ENCODE peak calls at places on chromosome 10, in ten cellular contexts. H is HL-60, C is RWPE1, D is brain microvascular endothelial cell, V is colonic mucosa, F is progenitor cell of endocrine pancreas, Q is Peyer's patch, B is thoracic aorta, A is tibial artery, E is fibroblast of mammary gland. X is an unnamed sample.

GRCh38 chr10:93436577-93436976 is 45.6 kb downstream of the MYOF start:
- DNase-seq in H (no peak), C (no peak), D (peak; percentile 94), V (no peak), F (no peak), Q (no peak), B (peak; percentile 56), A (peak; percentile 82), E (peak; percentile 98), X (no peak)

GRCh38 chr10:17742918-17743317 is 9.1 kb upstream of the TMEM236 start:
- DNase-seq in H (no peak), C (peak; percentile 44), D (peak; percentile 49), V (peak; percentile 74), F (peak; percentile 27), Q (peak; percentile 83), B (no peak), A (peak; percentile 56), E (peak; percentile 70), X (peak; percentile 44)

GRCh38 chr10:47368431-47369180 is 15.5 kb downstream of the ZNF488 start:
- DNase-seq in H (no peak), C (no peak), D (no peak), V (no peak), F (no peak), Q (peak; percentile 41), B (no peak), A (peak; percentile 17), E (no peak), X (no peak)

GRCh38 chr10:24382596-24382978 is 173.6 kb downstream of the KIAA1217 start:
- DNase-seq in H (no peak), C (no peak), D (peak; percentile 16), V (no peak), F (no peak), Q (no peak), B (no peak), A (no peak), E (no peak), X (no peak)

GRCh38 chr10:117818696-117819095 is 228.0 kb downstream of the RAB11FIP2 start:
- DNase-seq in H (no peak), C (peak; percentile 28), D (no peak), V (no peak), F (no peak), Q (no peak), B (no peak), A (no peak), E (no peak), X (no peak)

GRCh38 chr10:73589538-73590126 is 1.5 kb downstream of the USP54 start:
- DNase-seq in H (no peak), C (no peak), D (peak; percentile 81), V (no peak), F (no peak), Q (no peak), B (no peak), A (no peak), E (no peak), X (no peak)

GRCh38 chr10:103676058-103676785 is 179.2 kb downstream of the SH3PXD2A start:
- DNase-seq in H (no peak), C (peak; percentile 96), D (peak; percentile 17), V (no peak), F (no peak), Q (peak; percentile 71), B (no peak), A (peak; percentile 84), E (peak; percentile 80), X (no peak)

GRCh38 chr10:15642095-15642494 is 77.6 kb downstream of the ITGA8 start:
- DNase-seq in H (no peak), C (no peak), D (peak; percentile 13), V (no peak), F (no peak), Q (no peak), B (no peak), A (no peak), E (peak; percentile 73), X (no peak)

DNA sequence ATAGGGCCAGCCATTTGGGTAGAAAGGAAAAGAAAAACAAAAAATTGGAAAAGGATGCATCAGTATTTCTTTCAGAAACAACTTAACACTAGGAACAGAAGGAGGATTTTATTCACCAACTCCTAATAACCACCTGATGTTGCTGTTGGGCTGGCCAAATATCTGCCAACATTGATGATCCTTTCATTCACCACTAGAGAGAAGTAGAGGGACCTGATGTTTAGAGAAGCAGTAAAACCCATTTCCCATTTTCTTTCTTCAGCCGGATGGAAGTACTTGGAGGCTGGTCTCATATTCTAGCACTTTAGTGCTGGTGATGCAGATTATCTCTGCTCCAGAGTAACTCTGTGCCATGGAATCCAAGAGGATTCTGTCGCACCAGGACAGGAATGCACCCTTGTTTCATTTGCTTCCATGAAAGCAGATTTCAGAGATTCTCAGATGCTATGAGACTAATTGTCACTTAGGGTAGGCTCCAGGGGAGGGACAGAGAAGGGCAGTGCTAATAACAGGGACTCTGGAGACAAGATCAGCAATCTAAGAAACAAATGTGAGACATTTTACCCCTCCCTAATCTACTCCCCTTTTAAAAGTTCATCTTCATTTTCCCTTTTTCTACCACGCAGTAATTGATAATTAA is 3.1 kb downstream of the KLLN start:
- DNase-seq in H (no peak), C (peak; percentile 65), D (peak; percentile 70), V (no peak), F (no peak), Q (peak; percentile 66), B (no peak), A (peak; percentile 60), E (peak; percentile 79), X (peak; percentile 16)
- TF ChIP-seq CTCF in H (peak; percentile 59), C (peak; percentile 47), D (peak; percentile 62), V (peak; percentile 40), F (peak; percentile 38), Q (peak; percentile 67), B (peak; percentile 52), A (peak; percentile 62), E (peak; percentile 56), X (peak; percentile 69)

DNA sequence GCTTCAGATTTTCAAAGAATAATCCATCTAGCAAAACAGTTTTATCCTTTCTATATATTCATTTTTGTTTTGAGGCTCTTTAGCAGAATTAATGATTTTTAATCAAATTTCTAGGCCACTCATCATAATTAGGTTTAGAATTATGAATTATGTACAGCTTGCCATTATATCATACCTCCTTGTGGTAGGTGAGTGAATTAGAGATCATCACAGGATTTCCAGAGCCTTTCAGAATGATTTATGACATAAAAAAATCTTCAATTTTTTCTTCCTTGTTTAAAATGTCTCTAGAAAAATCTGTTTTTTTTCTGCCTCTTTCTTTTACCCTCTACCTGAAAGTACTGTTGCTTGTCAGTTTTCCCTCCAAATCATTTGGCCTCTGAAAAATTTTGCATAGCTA is 433.3 kb downstream of the LRMDA start:
- DNase-seq in H (no peak), C (no peak), D (no peak), V (no peak), F (no peak), Q (no peak), B (no peak), A (no peak), E (no peak), X (no peak)
- TF ChIP-seq CTCF in H (no peak), C (no peak), D (no peak), V (no peak), F (no peak), Q (no peak), B (no peak), A (no peak), E (no peak), X (no peak)

GRCh38 chr10:49001861-49002675 is 62.4 kb upstream of the LRRC18 start:
- DNase-seq in H (no peak), C (no peak), D (no peak), V (no peak), F (no peak), Q (no peak), B (no peak), A (no peak), E (no peak), X (no peak)
- TF ChIP-seq CTCF in H (no peak), C (no peak), D (no peak), V (no peak), F (no peak), Q (no peak), B (no peak), A (no peak), E (no peak), X (no peak)

GRCh38 chr10:44309939-44310761 is 74.7 kb downstream of the CXCL12 start:
- DNase-seq in H (no peak), C (no peak), D (no peak), V (no peak), F (no peak), Q (no peak), B (no peak), A (no peak), E (no peak), X (no peak)

GRCh38 chr10:44308935-44309334 is 76.0 kb downstream of the CXCL12 start:
- DNase-seq in H (no peak), C (no peak), D (no peak), V (no peak), F (no peak), Q (no peak), B (no peak), A (no peak), E (no peak), X (no peak)

GRCh38 chr10:44307691-44308090 is 77.2 kb downstream of the CXCL12 start:
- DNase-seq in H (no peak), C (no peak), D (no peak), V (no peak), F (no peak), Q (no peak), B (no peak), A (no peak), E (no peak), X (no peak)

GRCh38 chr10:44306147-44306710 is 78.7 kb downstream of the CXCL12 start:
- DNase-seq in H (no peak), C (no peak), D (peak; percentile 39), V (no peak), F (no peak), Q (no peak), B (no peak), A (no peak), E (peak; percentile 82), X (no peak)

GRCh38 chr10:44306762-44307161 is 78.1 kb downstream of the CXCL12 start:
- DNase-seq in H (no peak), C (no peak), D (no peak), V (no peak), F (no peak), Q (no peak), B (no peak), A (no peak), E (no peak), X (no peak)
- TF ChIP-seq CTCF in H (no peak), C (no peak), D (peak; percentile 26), V (no peak), F (peak; percentile 40), Q (no peak), B (no peak), A (no peak), E (peak; percentile 8), X (no peak)

GRCh38 chr10:21910798-21911197 is 92.7 kb downstream of the DNAJC1 start:
- DNase-seq in H (no peak), C (no peak), D (no peak), V (no peak), F (no peak), Q (no peak), B (no peak), A (no peak), E (no peak), X (no peak)

GRCh38 chr10:21899736-21900135 is 103.8 kb downstream of the DNAJC1 start:
- DNase-seq in H (no peak), C (no peak), D (no peak), V (no peak), F (no peak), Q (no peak), B (no peak), A (no peak), E (no peak), X (no peak)

GRCh38 chr10:21907436-21907835 is 96.1 kb downstream of the DNAJC1 start:
- DNase-seq in H (no peak), C (no peak), D (no peak), V (no peak), F (no peak), Q (no peak), B (no peak), A (no peak), E (no peak), X (no peak)

GRCh38 chr10:21904930-21905329 is 98.6 kb downstream of the DNAJC1 start:
- DNase-seq in H (no peak), C (no peak), D (no peak), V (no peak), F (no peak), Q (no peak), B (no peak), A (no peak), E (no peak), X (no peak)
- TF ChIP-seq CTCF in H (no peak), C (no peak), D (no peak), V (no peak), F (no peak), Q (no peak), B (no peak), A (no peak), E (no peak), X (no peak)